ENCODE peak calls at places on chromosomes 7 and 10, in eight cellular contexts. D, F, K, V, U, P, Q and B are unnamed samples.

GRCh38 chr7:90681336-90682019 is 85.4 kb downstream of the CDK14 start:
- DNase-seq in D (no peak), U (no peak), P (no peak), K (no peak), Q (no peak), V (peak), F (no peak), B (no peak)

GRCh38 chr10:73340121-73340520 is 18.5 kb downstream of the CFAP70 start:
- DNase-seq in F (no peak), D (no peak), U (no peak), V (no peak), P (no peak), K (no peak), Q (no peak), B (no peak)

GRCh38 chr10:99993994-99994689 is 15.6 kb downstream of the DNMBP start:
- DNase-seq in U (peak), V (peak), K (peak), D (peak), F (peak), P (no peak), Q (no peak), B (no peak)

GRCh38 chr10:72020914-72021754 is 56.9 kb downstream of the CHST3 start:
- DNase-seq in Q (no peak), U (no peak), V (peak), K (no peak), P (no peak), D (no peak), F (no peak), B (no peak)

GRCh38 chr7:19519443-19519977 is 189.3 kb downstream of the POLR1F start:
- DNase-seq in V (peak), Q (no peak), F (no peak), D (peak), K (no peak), P (no peak), U (no peak), B (no peak)

GRCh38 chr10:62540389-62540788 is 166.2 kb downstream of the ZNF365 start:
- DNase-seq in U (no peak), Q (no peak), D (no peak), V (peak), K (no peak), F (no peak), P (no peak), B (no peak)

GRCh38 chr10:54854389-54854788 is 53.4 kb upstream of the PCDH15 start:
- DNase-seq in F (no peak), Q (no peak), K (no peak), V (no peak), P (no peak), D (no peak), U (no peak), B (no peak)

GRCh38 chr10:100645609-100646008 is 99.8 kb upstream of the PAX2 start:
- DNase-seq in U (no peak), P (no peak), Q (no peak), F (no peak), V (no peak), K (no peak), D (no peak), B (no peak)

GRCh38 chr7:138667535-138667934 is 33.6 kb downstream of the SVOPL start:
- DNase-seq in K (no peak), Q (no peak), F (no peak), P (no peak), U (no peak), V (no peak), D (no peak), B (no peak)

GRCh38 chr7:143454091-143454729 is 11.0 kb downstream of the TAS2R60 start:
- DNase-seq in P (no peak), Q (no peak), F (no peak), K (no peak), D (no peak), V (no peak), U (no peak), B (no peak)

GRCh38 chr10:82866424-82867020 is 991.5 kb downstream of the NRG3 start:
- DNase-seq in P (no peak), V (peak), K (no peak), Q (no peak), D (no peak), U (no peak), F (no peak), B (no peak)

GRCh38 chr7:116981887-116982430 is 28.7 kb downstream of the ST7 start:
- DNase-seq in U (no peak), K (no peak), F (no peak), P (no peak), Q (no peak), V (no peak), D (no peak), B (no peak)

GRCh38 chr10:61316866-61317265 is 136.3 kb downstream of the TMEM26 start:
- DNase-seq in V (no peak), K (no peak), F (no peak), Q (no peak), D (no peak), P (no peak), U (no peak), B (no peak)

GRCh38 chr10:44832595-44833390 is 78.3 kb upstream of the TMEM72 start:
- DNase-seq in P (no peak), K (no peak), V (no peak), D (no peak), F (no peak), U (no peak), Q (no peak), B (no peak)